ENCODE peak calls at places on chromosomes 3 and 15, in six cellular contexts. S is cardiac muscle cell, Q is SK-N-SH, Y is right cardiac atrium, B is stomach, R is MG63. Z is an unnamed sample.

GRCh38 chr3:134846943-134847342 is 51.9 kb downstream of the EPHB1 start:
- DNase-seq in S (peak; percentile 55), Q (no peak), Y (no peak), B (no peak), R (peak; percentile 90), Z (peak; percentile 90)

GRCh38 chr3:54053201-54053600 is 69.2 kb upstream of the CACNA2D3 start:
- DNase-seq in S (peak; percentile 33), Q (no peak), Y (no peak), B (no peak), R (no peak), Z (no peak)

GRCh38 chr3:147619925-147620580 is 210.9 kb downstream of the ZIC1 start:
- DNase-seq in S (no peak), Q (no peak), Y (no peak), B (no peak), R (no peak), Z (no peak)

GRCh38 chr15:55289011-55289572 is 521 bp downstream of the RAB27A start:
- DNase-seq in S (peak; percentile 66), Q (no peak), Y (no peak), B (peak; percentile 47), R (peak; percentile 8), Z (peak; percentile 75)

GRCh38 chr3:27575509-27575908 is 91.3 kb upstream of the SLC4A7 start:
- DNase-seq in S (peak; percentile 74), Q (no peak), Y (no peak), B (no peak), R (no peak), Z (no peak)

GRCh38 chr3:56970401-56971002 is 90.0 kb upstream of the SPATA12 start:
- DNase-seq in S (peak; percentile 84), Q (no peak), Y (no peak), B (no peak), R (no peak), Z (no peak)

GRCh38 chr15:83356516-83357399 is 72.3 kb upstream of the BNC1 start:
- DNase-seq in S (no peak), Q (no peak), Y (no peak), B (no peak), R (no peak), Z (no peak)

GRCh38 chr3:195087321-195087720 is 183.6 kb downstream of the XXYLT1 start:
- DNase-seq in S (no peak), Q (no peak), Y (peak; percentile 30), B (no peak), R (no peak), Z (no peak)

GRCh38 chr3:115228266-115228665 is 81.2 kb upstream of the ZBTB20 start:
- DNase-seq in S (no peak), Q (no peak), Y (no peak), B (no peak), R (no peak), Z (no peak)

GRCh38 chr3:32686713-32687112 is 1.7 kb downstream of the CNOT10 start:
- DNase-seq in S (no peak), Q (no peak), Y (no peak), B (no peak), R (no peak), Z (no peak)
- H3K4me3 ChIP-seq in S (peak overlapping the region; percentile 86), Q (peak overlapping the region; percentile 80), Y (no peak overlapping the region), B (no peak overlapping the region), R (peak overlapping the region; percentile 11), Z (no peak overlapping the region)

GRCh38 chr3:95567346-95567745 is 1247.0 kb upstream of the EPHA6 start:
- DNase-seq in S (no peak), Q (no peak), Y (no peak), B (no peak), R (no peak), Z (no peak)
- H3K9me3 ChIP-seq in S (no peaks in the 10 kb centered on the region), Q (no peaks in the 10 kb centered on the region), Y (no peaks in the 10 kb centered on the region), B (no peaks in the 10 kb centered on the region), R (peaks cover 2% of the 10 kb centered on the region), Z (no peaks in the 10 kb centered on the region)

GRCh38 chr15:43942157-43942556 is 115.4 kb downstream of the WDR76 start:
- DNase-seq in S (no peak), Q (no peak), Y (no peak), B (no peak), R (no peak), Z (no peak)

GRCh38 chr15:43941555-43941954 is 114.8 kb downstream of the WDR76 start:
- DNase-seq in S (no peak), Q (no peak), Y (no peak), B (no peak), R (no peak), Z (no peak)

GRCh38 chr15:43943511-43943910 is 116.7 kb downstream of the WDR76 start:
- DNase-seq in S (peak; percentile 37), Q (no peak), Y (no peak), B (no peak), R (peak; percentile 19), Z (no peak)

GRCh38 chr15:43939070-43939469 is 112.3 kb downstream of the WDR76 start:
- DNase-seq in S (peak; percentile 42), Q (peak; percentile 40), Y (no peak), B (no peak), R (peak; percentile 28), Z (peak; percentile 9)

DNA sequence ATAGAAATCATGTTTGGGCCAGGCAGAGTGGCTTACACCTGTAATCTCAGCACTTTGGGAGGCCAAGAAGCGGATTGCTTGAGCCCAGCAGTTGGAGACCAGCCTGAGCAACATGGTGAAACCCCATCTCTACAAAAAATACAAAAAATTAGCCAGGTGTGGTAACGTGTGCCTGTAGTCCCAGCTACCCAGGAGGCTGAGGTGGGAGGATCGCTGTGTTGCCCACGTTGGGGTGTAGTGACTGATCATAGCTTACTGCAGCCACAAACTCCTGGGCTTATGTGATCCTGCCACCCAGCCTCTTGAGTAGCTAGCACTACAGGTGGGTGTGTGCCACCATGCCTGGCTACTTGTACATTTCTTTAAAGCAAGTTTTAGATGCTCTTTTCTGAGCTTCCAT is 114.3 kb downstream of the WDR76 start:
- DNase-seq in S (no peak), Q (no peak), Y (no peak), B (no peak), R (no peak), Z (no peak)
- H3K4me3 ChIP-seq in S (no peak overlapping the region), Q (no peak overlapping the region), Y (no peak overlapping the region), B (no peak overlapping the region), R (no peak overlapping the region), Z (no peak overlapping the region)

GRCh38 chr3:43330981-43331380 is 44.6 kb downstream of the SNRK start:
- DNase-seq in S (peak; percentile 7), Q (no peak), Y (no peak), B (no peak), R (no peak), Z (no peak)
- H3K9me3 ChIP-seq in S (no peaks in the 10 kb centered on the region), Q (peaks cover 9% of the 10 kb centered on the region), Y (no peaks in the 10 kb centered on the region), B (no peaks in the 10 kb centered on the region), R (no peaks in the 10 kb centered on the region), Z (no peaks in the 10 kb centered on the region)